ENCODE peak calls at places on chromosomes 6 and 20, in eight cellular contexts. One of them, this sample, is unnamed.

GRCh38 chr6:103027532-103027931 is 1634.0 kb downstream of the GRIK2 start:
- DNase-seq in activated T-helper 1 cell treated with anti-CD3 and anti-CD28 coated beads, Interleukin-2, amount 50 U/mL, for 16 hours: no peak
- DNase-seq in iPS-NIHi11: no peak
- DNase-seq in mesenchymal stem cell: no peak
- DNase-seq in OCI-LY7: no peak
- DNase-seq in CD8-positive, alpha-beta memory T cell: no peak
- DNase-seq in memory B cell: no peak
- DNase-seq in dorsolateral prefrontal cortex: no peak
- DNase-seq in this sample: no peak

GRCh38 chr20:62365814-62366369 is 1.2 kb downstream of the LAMA5 start:
- DNase-seq in CD8-positive, alpha-beta memory T cell: no peak
- DNase-seq in memory B cell: no peak
- DNase-seq in iPS-NIHi11: peak
- DNase-seq in OCI-LY7: peak
- DNase-seq in dorsolateral prefrontal cortex: no peak
- DNase-seq in activated T-helper 1 cell treated with anti-CD3 and anti-CD28 coated beads, Interleukin-2, amount 50 U/mL, for 16 hours: no peak
- DNase-seq in mesenchymal stem cell: no peak
- DNase-seq in this sample: peak

GRCh38 chr6:106490974-106491373 is 130.5 kb downstream of the CRYBG1 start:
- DNase-seq in memory B cell: no peak
- DNase-seq in CD8-positive, alpha-beta memory T cell: no peak
- DNase-seq in OCI-LY7: no peak
- DNase-seq in iPS-NIHi11: no peak
- DNase-seq in mesenchymal stem cell: no peak
- DNase-seq in dorsolateral prefrontal cortex: no peak
- DNase-seq in activated T-helper 1 cell treated with anti-CD3 and anti-CD28 coated beads, Interleukin-2, amount 50 U/mL, for 16 hours: no peak
- DNase-seq in this sample: no peak

GRCh38 chr20:8394308-8394945 is 262.4 kb downstream of the PLCB1 start:
- DNase-seq in dorsolateral prefrontal cortex: no peak
- DNase-seq in mesenchymal stem cell: peak
- DNase-seq in CD8-positive, alpha-beta memory T cell: no peak
- DNase-seq in memory B cell: no peak
- DNase-seq in activated T-helper 1 cell treated with anti-CD3 and anti-CD28 coated beads, Interleukin-2, amount 50 U/mL, for 16 hours: no peak
- DNase-seq in iPS-NIHi11: no peak
- DNase-seq in OCI-LY7: peak
- DNase-seq in this sample: no peak

GRCh38 chr20:17570347-17571152 is 675 bp downstream of the DSTN start:
- DNase-seq in mesenchymal stem cell: peak
- DNase-seq in dorsolateral prefrontal cortex: peak
- DNase-seq in iPS-NIHi11: peak
- DNase-seq in CD8-positive, alpha-beta memory T cell: peak
- DNase-seq in memory B cell: peak
- DNase-seq in OCI-LY7: peak
- DNase-seq in activated T-helper 1 cell treated with anti-CD3 and anti-CD28 coated beads, Interleukin-2, amount 50 U/mL, for 16 hours: no peak
- DNase-seq in this sample: peak

GRCh38 chr6:12538881-12539357 is 177.6 kb upstream of the PHACTR1 start:
- DNase-seq in iPS-NIHi11: no peak
- DNase-seq in dorsolateral prefrontal cortex: no peak
- DNase-seq in CD8-positive, alpha-beta memory T cell: no peak
- DNase-seq in memory B cell: no peak
- DNase-seq in activated T-helper 1 cell treated with anti-CD3 and anti-CD28 coated beads, Interleukin-2, amount 50 U/mL, for 16 hours: no peak
- DNase-seq in mesenchymal stem cell: peak
- DNase-seq in OCI-LY7: no peak
- DNase-seq in this sample: no peak

GRCh38 chr6:136599324-136600011 is 49.2 kb upstream of the MAP7 start:
- DNase-seq in iPS-NIHi11: no peak
- DNase-seq in activated T-helper 1 cell treated with anti-CD3 and anti-CD28 coated beads, Interleukin-2, amount 50 U/mL, for 16 hours: no peak
- DNase-seq in memory B cell: no peak
- DNase-seq in OCI-LY7: no peak
- DNase-seq in mesenchymal stem cell: no peak
- DNase-seq in CD8-positive, alpha-beta memory T cell: no peak
- DNase-seq in dorsolateral prefrontal cortex: no peak
- DNase-seq in this sample: no peak

GRCh38 chr20:25280051-25280573 is 32.2 kb downstream of the PYGB start:
- DNase-seq in iPS-NIHi11: no peak
- DNase-seq in activated T-helper 1 cell treated with anti-CD3 and anti-CD28 coated beads, Interleukin-2, amount 50 U/mL, for 16 hours: no peak
- DNase-seq in mesenchymal stem cell: no peak
- DNase-seq in CD8-positive, alpha-beta memory T cell: no peak
- DNase-seq in dorsolateral prefrontal cortex: peak
- DNase-seq in OCI-LY7: peak
- DNase-seq in memory B cell: no peak
- DNase-seq in this sample: no peak

GRCh38 chr6:90301816-90302215 is 5.2 kb upstream of the BACH2 start:
- DNase-seq in dorsolateral prefrontal cortex: no peak
- DNase-seq in activated T-helper 1 cell treated with anti-CD3 and anti-CD28 coated beads, Interleukin-2, amount 50 U/mL, for 16 hours: no peak
- DNase-seq in iPS-NIHi11: no peak
- DNase-seq in memory B cell: no peak
- DNase-seq in CD8-positive, alpha-beta memory T cell: no peak
- DNase-seq in mesenchymal stem cell: no peak
- DNase-seq in OCI-LY7: no peak
- DNase-seq in this sample: no peak

GRCh38 chr6:166006593-166007301 is 160.9 kb downstream of the TBXT start:
- DNase-seq in dorsolateral prefrontal cortex: no peak
- DNase-seq in mesenchymal stem cell: peak
- DNase-seq in CD8-positive, alpha-beta memory T cell: no peak
- DNase-seq in OCI-LY7: no peak
- DNase-seq in activated T-helper 1 cell treated with anti-CD3 and anti-CD28 coated beads, Interleukin-2, amount 50 U/mL, for 16 hours: no peak
- DNase-seq in memory B cell: no peak
- DNase-seq in iPS-NIHi11: no peak
- DNase-seq in this sample: no peak

GRCh38 chr20:58880994-58881752 is 28.7 kb downstream of the GNAS start:
- DNase-seq in iPS-NIHi11: no peak
- DNase-seq in dorsolateral prefrontal cortex: no peak
- DNase-seq in activated T-helper 1 cell treated with anti-CD3 and anti-CD28 coated beads, Interleukin-2, amount 50 U/mL, for 16 hours: no peak
- DNase-seq in CD8-positive, alpha-beta memory T cell: no peak
- DNase-seq in mesenchymal stem cell: no peak
- DNase-seq in OCI-LY7: no peak
- DNase-seq in memory B cell: no peak
- DNase-seq in this sample: no peak

GRCh38 chr6:122735618-122736017 is 43.9 kb upstream of the FABP7 start:
- DNase-seq in iPS-NIHi11: no peak
- DNase-seq in CD8-positive, alpha-beta memory T cell: no peak
- DNase-seq in mesenchymal stem cell: no peak
- DNase-seq in dorsolateral prefrontal cortex: no peak
- DNase-seq in activated T-helper 1 cell treated with anti-CD3 and anti-CD28 coated beads, Interleukin-2, amount 50 U/mL, for 16 hours: no peak
- DNase-seq in memory B cell: no peak
- DNase-seq in OCI-LY7: no peak
- DNase-seq in this sample: no peak

GRCh38 chr20:48283470-48284110 is 498.3 kb upstream of the SULF2 start:
- DNase-seq in iPS-NIHi11: no peak
- DNase-seq in memory B cell: no peak
- DNase-seq in mesenchymal stem cell: no peak
- DNase-seq in activated T-helper 1 cell treated with anti-CD3 and anti-CD28 coated beads, Interleukin-2, amount 50 U/mL, for 16 hours: no peak
- DNase-seq in OCI-LY7: no peak
- DNase-seq in CD8-positive, alpha-beta memory T cell: no peak
- DNase-seq in dorsolateral prefrontal cortex: peak
- DNase-seq in this sample: no peak

GRCh38 chr6:102075539-102075938 is 682.0 kb downstream of the GRIK2 start:
- DNase-seq in CD8-positive, alpha-beta memory T cell: no peak
- DNase-seq in mesenchymal stem cell: no peak
- DNase-seq in iPS-NIHi11: no peak
- DNase-seq in memory B cell: no peak
- DNase-seq in activated T-helper 1 cell treated with anti-CD3 and anti-CD28 coated beads, Interleukin-2, amount 50 U/mL, for 16 hours: no peak
- DNase-seq in OCI-LY7: no peak
- DNase-seq in dorsolateral prefrontal cortex: no peak
- DNase-seq in this sample: no peak

GRCh38 chr6:30378290-30378937 is 33.5 kb downstream of the RPP21 start:
- DNase-seq in activated T-helper 1 cell treated with anti-CD3 and anti-CD28 coated beads, Interleukin-2, amount 50 U/mL, for 16 hours: no peak
- DNase-seq in dorsolateral prefrontal cortex: no peak
- DNase-seq in iPS-NIHi11: peak
- DNase-seq in mesenchymal stem cell: peak
- DNase-seq in OCI-LY7: peak
- DNase-seq in memory B cell: no peak
- DNase-seq in CD8-positive, alpha-beta memory T cell: no peak
- DNase-seq in this sample: no peak

GRCh38 chr20:57999465-58000111 is 228.9 kb downstream of the ANKRD60 start:
- DNase-seq in mesenchymal stem cell: no peak
- DNase-seq in activated T-helper 1 cell treated with anti-CD3 and anti-CD28 coated beads, Interleukin-2, amount 50 U/mL, for 16 hours: no peak
- DNase-seq in dorsolateral prefrontal cortex: no peak
- DNase-seq in iPS-NIHi11: peak
- DNase-seq in CD8-positive, alpha-beta memory T cell: no peak
- DNase-seq in memory B cell: peak
- DNase-seq in OCI-LY7: no peak
- DNase-seq in this sample: no peak

GRCh38 chr6:80259113-80259512 is 152.6 kb downstream of the BCKDHB start:
- DNase-seq in OCI-LY7: no peak
- DNase-seq in iPS-NIHi11: no peak
- DNase-seq in activated T-helper 1 cell treated with anti-CD3 and anti-CD28 coated beads, Interleukin-2, amount 50 U/mL, for 16 hours: no peak
- DNase-seq in mesenchymal stem cell: no peak
- DNase-seq in memory B cell: no peak
- DNase-seq in CD8-positive, alpha-beta memory T cell: no peak
- DNase-seq in dorsolateral prefrontal cortex: no peak
- DNase-seq in this sample: no peak

GRCh38 chr20:14189794-14190402 is 147.5 kb downstream of the FLRT3 start:
- DNase-seq in iPS-NIHi11: peak
- DNase-seq in OCI-LY7: peak
- DNase-seq in dorsolateral prefrontal cortex: no peak
- DNase-seq in CD8-positive, alpha-beta memory T cell: no peak
- DNase-seq in memory B cell: no peak
- DNase-seq in activated T-helper 1 cell treated with anti-CD3 and anti-CD28 coated beads, Interleukin-2, amount 50 U/mL, for 16 hours: no peak
- DNase-seq in mesenchymal stem cell: peak
- DNase-seq in this sample: no peak

GRCh38 chr6:30150671-30151395 is 10.2 kb downstream of the TRIM10 start:
- DNase-seq in dorsolateral prefrontal cortex: no peak
- DNase-seq in activated T-helper 1 cell treated with anti-CD3 and anti-CD28 coated beads, Interleukin-2, amount 50 U/mL, for 16 hours: no peak
- DNase-seq in iPS-NIHi11: no peak
- DNase-seq in OCI-LY7: no peak
- DNase-seq in CD8-positive, alpha-beta memory T cell: no peak
- DNase-seq in mesenchymal stem cell: no peak
- DNase-seq in memory B cell: no peak
- DNase-seq in this sample: no peak

GRCh38 chr6:34027445-34027936 is 118.4 kb downstream of the GRM4 start:
- DNase-seq in iPS-NIHi11: peak
- DNase-seq in OCI-LY7: peak
- DNase-seq in dorsolateral prefrontal cortex: no peak
- DNase-seq in mesenchymal stem cell: peak
- DNase-seq in activated T-helper 1 cell treated with anti-CD3 and anti-CD28 coated beads, Interleukin-2, amount 50 U/mL, for 16 hours: peak
- DNase-seq in CD8-positive, alpha-beta memory T cell: peak
- DNase-seq in memory B cell: peak
- DNase-seq in this sample: peak

GRCh38 chr20:61023612-61024011 is 228.4 kb upstream of the CDH4 start:
- DNase-seq in OCI-LY7: no peak
- DNase-seq in memory B cell: no peak
- DNase-seq in iPS-NIHi11: no peak
- DNase-seq in activated T-helper 1 cell treated with anti-CD3 and anti-CD28 coated beads, Interleukin-2, amount 50 U/mL, for 16 hours: no peak
- DNase-seq in CD8-positive, alpha-beta memory T cell: no peak
- DNase-seq in dorsolateral prefrontal cortex: no peak
- DNase-seq in mesenchymal stem cell: no peak
- DNase-seq in this sample: no peak

GRCh38 chr20:34075647-34076046 is 36.4 kb downstream of the EIF2S2 start:
- DNase-seq in mesenchymal stem cell: no peak
- DNase-seq in dorsolateral prefrontal cortex: no peak
- DNase-seq in OCI-LY7: no peak
- DNase-seq in activated T-helper 1 cell treated with anti-CD3 and anti-CD28 coated beads, Interleukin-2, amount 50 U/mL, for 16 hours: no peak
- DNase-seq in CD8-positive, alpha-beta memory T cell: no peak
- DNase-seq in iPS-NIHi11: peak
- DNase-seq in memory B cell: no peak
- DNase-seq in this sample: peak

GRCh38 chr20:36320898-36321695 is 15.0 kb downstream of the DLGAP4 start:
- DNase-seq in activated T-helper 1 cell treated with anti-CD3 and anti-CD28 coated beads, Interleukin-2, amount 50 U/mL, for 16 hours: no peak
- DNase-seq in iPS-NIHi11: no peak
- DNase-seq in mesenchymal stem cell: no peak
- DNase-seq in dorsolateral prefrontal cortex: no peak
- DNase-seq in OCI-LY7: no peak
- DNase-seq in memory B cell: no peak
- DNase-seq in CD8-positive, alpha-beta memory T cell: no peak
- DNase-seq in this sample: no peak

GRCh38 chr6:33207569-33208088 is 671 bp upstream of the RING1 start:
- DNase-seq in activated T-helper 1 cell treated with anti-CD3 and anti-CD28 coated beads, Interleukin-2, amount 50 U/mL, for 16 hours: no peak
- DNase-seq in mesenchymal stem cell: peak
- DNase-seq in dorsolateral prefrontal cortex: no peak
- DNase-seq in memory B cell: no peak
- DNase-seq in OCI-LY7: peak
- DNase-seq in CD8-positive, alpha-beta memory T cell: peak
- DNase-seq in iPS-NIHi11: no peak
- DNase-seq in this sample: no peak

GRCh38 chr20:36093025-36093803 is 61.3 kb upstream of the EPB41L1 start:
- DNase-seq in mesenchymal stem cell: peak
- DNase-seq in iPS-NIHi11: no peak
- DNase-seq in memory B cell: peak
- DNase-seq in OCI-LY7: no peak
- DNase-seq in dorsolateral prefrontal cortex: peak
- DNase-seq in CD8-positive, alpha-beta memory T cell: peak
- DNase-seq in activated T-helper 1 cell treated with anti-CD3 and anti-CD28 coated beads, Interleukin-2, amount 50 U/mL, for 16 hours: peak
- DNase-seq in this sample: no peak

GRCh38 chr6:159416891-159417540 is 247.8 kb downstream of the FNDC1 start:
- DNase-seq in dorsolateral prefrontal cortex: no peak
- DNase-seq in CD8-positive, alpha-beta memory T cell: no peak
- DNase-seq in activated T-helper 1 cell treated with anti-CD3 and anti-CD28 coated beads, Interleukin-2, amount 50 U/mL, for 16 hours: no peak
- DNase-seq in mesenchymal stem cell: no peak
- DNase-seq in memory B cell: no peak
- DNase-seq in iPS-NIHi11: no peak
- DNase-seq in OCI-LY7: no peak
- DNase-seq in this sample: no peak

GRCh38 chr20:46312075-46312944 is 4.0 kb upstream of the CDH22 start:
- DNase-seq in memory B cell: no peak
- DNase-seq in OCI-LY7: no peak
- DNase-seq in activated T-helper 1 cell treated with anti-CD3 and anti-CD28 coated beads, Interleukin-2, amount 50 U/mL, for 16 hours: no peak
- DNase-seq in dorsolateral prefrontal cortex: no peak
- DNase-seq in iPS-NIHi11: peak
- DNase-seq in mesenchymal stem cell: no peak
- DNase-seq in CD8-positive, alpha-beta memory T cell: no peak
- DNase-seq in this sample: peak

GRCh38 chr6:87274660-87275273 is 47.6 kb upstream of the SMIM8 start:
- DNase-seq in CD8-positive, alpha-beta memory T cell: no peak
- DNase-seq in iPS-NIHi11: no peak
- DNase-seq in dorsolateral prefrontal cortex: no peak
- DNase-seq in activated T-helper 1 cell treated with anti-CD3 and anti-CD28 coated beads, Interleukin-2, amount 50 U/mL, for 16 hours: no peak
- DNase-seq in mesenchymal stem cell: peak
- DNase-seq in memory B cell: no peak
- DNase-seq in OCI-LY7: no peak
- DNase-seq in this sample: no peak

GRCh38 chr6:139515511-139515910 is 141.1 kb upstream of the CITED2 start:
- DNase-seq in mesenchymal stem cell: peak
- DNase-seq in CD8-positive, alpha-beta memory T cell: no peak
- DNase-seq in OCI-LY7: no peak
- DNase-seq in iPS-NIHi11: no peak
- DNase-seq in activated T-helper 1 cell treated with anti-CD3 and anti-CD28 coated beads, Interleukin-2, amount 50 U/mL, for 16 hours: no peak
- DNase-seq in dorsolateral prefrontal cortex: no peak
- DNase-seq in memory B cell: no peak
- DNase-seq in this sample: no peak